ENCODE peak calls at places on chromosome 10, in eight cellular contexts. S is nucleus accumbens; A is NCI-H1092; L is H7; P is stimulated activated CD4-positive, alpha-beta T cell treated with anti-CD3 and anti-CD28 coated beads, Interleukin-4, amount 100 ng/mL, for 1 hour; I is activated effector memory CD4-positive, alpha-beta T cell treated with anti-CD3 and anti-CD28 coated beads, Interleukin-2, amount 50 U/mL, for 16 hours; R is lower lobe of right lung; C is body of pancreas. M is an unnamed sample.

GRCh38 chr10:73110345-73110849 is at the start of gene NUDT13:
- DNase-seq in S (peak), A (no peak), L (peak), P (peak), I (peak), R (peak), C (peak), M (no peak)

GRCh38 chr10:132845041-132845551 is 59.1 kb upstream of the NKX6-2 start:
- DNase-seq in S (no peak), A (no peak), L (peak), P (no peak), I (no peak), R (peak), C (no peak), M (peak)

GRCh38 chr10:86411281-86411841 is 44.8 kb upstream of the GRID1 start:
- DNase-seq in S (peak), A (no peak), L (no peak), P (no peak), I (no peak), R (no peak), C (no peak), M (no peak)

GRCh38 chr10:76085773-76086570 is 654.5 kb downstream of the LRMDA start:
- DNase-seq in S (no peak), A (no peak), L (no peak), P (no peak), I (no peak), R (no peak), C (no peak), M (no peak)

GRCh38 chr10:132700168-132701098 is 85.5 kb downstream of the NKX6-2 start:
- DNase-seq in S (no peak), A (no peak), L (peak), P (no peak), I (peak), R (peak), C (no peak), M (peak)

GRCh38 chr10:133465191-133465949 is 11.6 kb downstream of the SCART1 start:
- DNase-seq in S (no peak), A (no peak), L (peak), P (no peak), I (no peak), R (no peak), C (no peak), M (peak)

GRCh38 chr10:117778241-117778640 is 235.7 kb downstream of the EMX2 start:
- DNase-seq in S (no peak), A (no peak), L (no peak), P (no peak), I (no peak), R (no peak), C (no peak), M (no peak)

GRCh38 chr10:133474027-133474426 is 20.3 kb downstream of the SCART1 start:
- DNase-seq in S (no peak), A (no peak), L (peak), P (no peak), I (peak), R (no peak), C (no peak), M (no peak)

GRCh38 chr10:110409926-110410325 is 87.8 kb upstream of the DUSP5 start:
- DNase-seq in S (no peak), A (no peak), L (no peak), P (no peak), I (no peak), R (no peak), C (no peak), M (no peak)

GRCh38 chr10:26217396-26218105 is 977 bp downstream of the GAD2 start:
- DNase-seq in S (no peak), A (peak), L (peak), P (no peak), I (no peak), R (no peak), C (no peak), M (no peak)

GRCh38 chr10:51691135-51691534 is 8.3 kb downstream of the CSTF2T start:
- DNase-seq in S (no peak), A (no peak), L (no peak), P (no peak), I (no peak), R (no peak), C (peak), M (no peak)

GRCh38 chr10:12689893-12690292 is 311.6 kb downstream of the CCDC3 start:
- DNase-seq in S (no peak), A (no peak), L (no peak), P (no peak), I (no peak), R (no peak), C (no peak), M (no peak)

GRCh38 chr10:47334627-47335026 is 12.4 kb downstream of the GDF2 start:
- DNase-seq in S (no peak), A (no peak), L (no peak), P (no peak), I (peak), R (no peak), C (no peak), M (peak)

GRCh38 chr10:26519803-26520202 is 81.7 kb downstream of the APBB1IP start:
- DNase-seq in S (no peak), A (no peak), L (no peak), P (no peak), I (no peak), R (no peak), C (no peak), M (no peak)

GRCh38 chr10:119633538-119634218 is 17.5 kb upstream of the BAG3 start:
- DNase-seq in S (no peak), A (no peak), L (no peak), P (no peak), I (no peak), R (no peak), C (no peak), M (no peak)

GRCh38 chr10:124403548-124403947 is 15.2 kb downstream of the OAT start:
- DNase-seq in S (no peak), A (peak), L (peak), P (no peak), I (no peak), R (no peak), C (no peak), M (peak)

GRCh38 chr10:122648599-122649428 is 50.8 kb downstream of the C10orf120 start:
- DNase-seq in S (peak), A (no peak), L (peak), P (peak), I (peak), R (peak), C (peak), M (peak)

GRCh38 chr10:72066318-72067284 is 21.8 kb downstream of the SPOCK2 start:
- DNase-seq in S (no peak), A (no peak), L (no peak), P (no peak), I (no peak), R (no peak), C (no peak), M (no peak)

GRCh38 chr10:98172073-98172472 is 37.6 kb downstream of the R3HCC1L start:
- DNase-seq in S (no peak), A (no peak), L (no peak), P (no peak), I (no peak), R (no peak), C (peak), M (no peak)

GRCh38 chr10:110241841-110242240 is 34.4 kb downstream of the MXI1 start:
- DNase-seq in S (no peak), A (no peak), L (no peak), P (no peak), I (no peak), R (no peak), C (no peak), M (no peak)

GRCh38 chr10:127739908-127740307 is 2.9 kb downstream of the FOXI2 start:
- DNase-seq in S (no peak), A (no peak), L (no peak), P (no peak), I (no peak), R (no peak), C (no peak), M (no peak)

GRCh38 chr10:91511549-91512330 is 101.6 kb downstream of the HECTD2 start:
- DNase-seq in S (no peak), A (no peak), L (no peak), P (no peak), I (no peak), R (no peak), C (no peak), M (no peak)

M was measured in mesenteric fat pad.